ENCODE peak calls at places on chromosomes 13 and 19, in eight cellular contexts. L is transverse colon, B is tibial artery, M is brain microvascular endothelial cell, Q is HCT116, S is A549, F is neural crest cell, W is PC-3. H is an unnamed sample.

GRCh38 chr19:609001-609340 is 19.3 kb downstream of the HCN2 start:
- DNase-seq in L (peak), B (no peak), M (no peak), Q (no peak), S (no peak), F (no peak), W (peak), H (no peak)

GRCh38 chr13:48155850-48156249 is 60.9 kb upstream of the MED4 start:
- DNase-seq in L (no peak), B (no peak), M (peak), Q (peak), S (peak), F (no peak), W (peak), H (no peak)

GRCh38 chr19:1790054-1790762 is 21.9 kb downstream of the ATP8B3 start:
- DNase-seq in L (no peak), B (no peak), M (no peak), Q (no peak), S (no peak), F (no peak), W (no peak), H (no peak)

GRCh38 chr13:108102771-108103170 is 112.6 kb downstream of the LIG4 start:
- DNase-seq in L (no peak), B (no peak), M (no peak), Q (no peak), S (no peak), F (no peak), W (peak), H (no peak)

GRCh38 chr13:111587249-111587648 is 266.8 kb downstream of the TEX29 start:
- DNase-seq in L (no peak), B (no peak), M (no peak), Q (no peak), S (no peak), F (no peak), W (no peak), H (no peak)

GRCh38 chr19:882871-883497 is 10.0 kb downstream of the MED16 start:
- DNase-seq in L (no peak), B (no peak), M (no peak), Q (no peak), S (no peak), F (no peak), W (no peak), H (no peak)

GRCh38 chr13:30739646-30740642 is 4.6 kb downstream of the ALOX5AP start:
- DNase-seq in L (no peak), B (no peak), M (peak), Q (peak), S (peak), F (no peak), W (peak), H (no peak)

GRCh38 chr19:947090-947706 is 21.4 kb downstream of the ARID3A start:
- DNase-seq in L (no peak), B (no peak), M (no peak), Q (no peak), S (no peak), F (no peak), W (no peak), H (no peak)

GRCh38 chr13:50574731-50575130 is 268.8 kb downstream of the DLEU7 start:
- DNase-seq in L (no peak), B (no peak), M (peak), Q (no peak), S (no peak), F (no peak), W (no peak), H (no peak)

GRCh38 chr13:99416411-99417121 is 84.7 kb upstream of the TM9SF2 start:
- DNase-seq in L (no peak), B (no peak), M (no peak), Q (no peak), S (no peak), F (no peak), W (no peak), H (no peak)

GRCh38 chr19:47075941-47076340 is 27.5 kb upstream of the TMEM160 start:
- DNase-seq in L (no peak), B (no peak), M (no peak), Q (no peak), S (no peak), F (no peak), W (no peak), H (no peak)

GRCh38 chr19:5580116-5580515 is 12.4 kb upstream of the TINCR start:
- DNase-seq in L (no peak), B (no peak), M (no peak), Q (no peak), S (no peak), F (no peak), W (no peak), H (no peak)

GRCh38 chr19:32173836-32174235 is 171.6 kb upstream of the ZNF507 start:
- DNase-seq in L (no peak), B (no peak), M (no peak), Q (no peak), S (no peak), F (no peak), W (no peak), H (no peak)

GRCh38 chr13:91346848-91347211 is 657 bp upstream of the MIR17HG start:
- DNase-seq in L (peak), B (no peak), M (no peak), Q (no peak), S (no peak), F (no peak), W (peak), H (no peak)

GRCh38 chr19:294819-295686 is 3.9 kb upstream of the PLPP2 start:
- DNase-seq in L (peak), B (no peak), M (peak), Q (no peak), S (peak), F (peak), W (no peak), H (peak)

GRCh38 chr19:19745496-19746285 is 12.8 kb upstream of the ZNF14 start:
- DNase-seq in L (no peak), B (no peak), M (no peak), Q (no peak), S (no peak), F (no peak), W (no peak), H (no peak)

GRCh38 chr19:29596885-29597525 is 9.1 kb upstream of the POP4 start:
- DNase-seq in L (no peak), B (no peak), M (peak), Q (no peak), S (no peak), F (no peak), W (peak), H (no peak)

GRCh38 chr13:32905063-32905863 is 111.0 kb upstream of the KL start:
- DNase-seq in L (no peak), B (no peak), M (no peak), Q (no peak), S (no peak), F (no peak), W (peak), H (no peak)

GRCh38 chr13:91145806-91146205 is 201.7 kb upstream of the MIR17HG start:
- DNase-seq in L (no peak), B (no peak), M (no peak), Q (no peak), S (no peak), F (no peak), W (no peak), H (no peak)

GRCh38 chr19:54481326-54481930 is 8.3 kb upstream of the CDC42EP5 start:
- DNase-seq in L (no peak), B (no peak), M (no peak), Q (peak), S (no peak), F (peak), W (peak), H (peak)
- TF ChIP-seq CTCF in L (peak), B (no peak), M (peak), Q (peak), S (peak), F (peak), W (peak), H (peak)

GRCh38 chr13:72540818-72541217 is 186.6 kb downstream of the MZT1 start:
- DNase-seq in L (no peak), B (no peak), M (no peak), Q (no peak), S (no peak), F (no peak), W (no peak), H (no peak)
- TF ChIP-seq CTCF in L (no peak), B (no peak), M (no peak), Q (no peak), S (no peak), F (no peak), W (no peak), H (no peak)

GRCh38 chr13:24670927-24671326 is 9.3 kb upstream of the ATP12A start:
- DNase-seq in L (no peak), B (no peak), M (peak), Q (peak), S (peak), F (no peak), W (peak), H (no peak)
- TF ChIP-seq CTCF in L (no peak), B (no peak), M (peak), Q (peak), S (no peak), F (no peak), W (no peak), H (no peak)

DNA sequence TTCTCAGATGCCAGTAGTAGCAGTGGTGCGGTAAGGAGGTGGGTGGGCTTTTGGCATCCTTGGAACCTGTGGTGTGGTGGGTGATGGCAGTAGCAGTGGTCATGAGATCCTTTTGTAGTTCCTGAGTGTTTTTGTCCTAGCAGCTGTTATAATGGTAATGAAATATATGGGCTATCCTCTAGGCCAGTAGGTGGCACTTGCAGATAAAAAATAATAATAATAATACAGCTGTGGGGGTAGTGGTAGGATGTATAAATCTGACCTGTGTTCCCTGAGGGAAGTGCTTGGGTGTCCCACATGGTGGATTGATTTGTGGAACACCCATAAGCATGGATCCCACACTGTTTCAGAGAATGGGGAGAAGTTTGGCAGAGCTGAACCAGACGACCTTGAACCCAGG is 334.0 kb downstream of the SLITRK5 start:
- DNase-seq in L (no peak), B (no peak), M (no peak), Q (no peak), S (no peak), F (no peak), W (peak), H (no peak)
- TF ChIP-seq CTCF in L (no peak), B (no peak), M (peak), Q (no peak), S (no peak), F (no peak), W (peak), H (peak)

GRCh38 chr19:8241646-8242045 is 32.5 kb downstream of the CERS4 start:
- DNase-seq in L (no peak), B (no peak), M (no peak), Q (no peak), S (no peak), F (no peak), W (no peak), H (no peak)

GRCh38 chr19:8242212-8242821 is 33.1 kb downstream of the CERS4 start:
- DNase-seq in L (no peak), B (no peak), M (no peak), Q (no peak), S (no peak), F (no peak), W (no peak), H (no peak)

GRCh38 chr19:8243146-8243545 is 34.0 kb downstream of the CERS4 start:
- DNase-seq in L (no peak), B (no peak), M (no peak), Q (no peak), S (no peak), F (no peak), W (no peak), H (no peak)

GRCh38 chr19:8245869-8246835 is 37.0 kb downstream of the CERS4 start:
- DNase-seq in L (no peak), B (no peak), M (no peak), Q (no peak), S (no peak), F (no peak), W (no peak), H (no peak)

DNA sequence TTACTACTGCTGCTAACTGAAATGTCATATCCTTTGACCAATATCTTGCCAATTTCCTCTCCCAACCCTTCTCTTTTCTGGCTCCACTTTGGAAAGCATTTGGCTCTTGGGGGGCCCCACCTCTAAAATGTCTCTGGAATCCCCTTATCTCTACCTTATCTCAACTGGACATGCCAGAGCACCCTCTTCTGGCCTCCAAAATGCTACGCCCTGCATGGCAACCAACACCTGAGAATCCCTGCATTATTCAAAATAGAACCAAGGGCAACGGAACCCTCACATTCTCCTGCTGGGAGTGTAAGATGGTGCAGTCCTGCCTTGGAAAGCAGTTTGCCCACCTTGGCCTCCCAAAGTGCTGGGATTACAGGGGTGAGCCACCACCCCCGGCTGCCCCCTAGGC is 35.3 kb downstream of the CERS4 start:
- DNase-seq in L (no peak), B (no peak), M (no peak), Q (no peak), S (no peak), F (no peak), W (no peak), H (no peak)
- TF ChIP-seq CTCF in L (no peak), B (no peak), M (no peak), Q (peak), S (no peak), F (no peak), W (peak), H (no peak)

GRCh38 chr19:57403737-57404537 is 7.0 kb upstream of the ZNF17 start:
- DNase-seq in L (no peak), B (no peak), M (no peak), Q (no peak), S (no peak), F (no peak), W (no peak), H (no peak)

GRCh38 chr19:57410748-57411671 is at the start of gene ZNF17:
- DNase-seq in L (peak), B (peak), M (peak), Q (peak), S (peak), F (peak), W (peak), H (peak)

DNA sequence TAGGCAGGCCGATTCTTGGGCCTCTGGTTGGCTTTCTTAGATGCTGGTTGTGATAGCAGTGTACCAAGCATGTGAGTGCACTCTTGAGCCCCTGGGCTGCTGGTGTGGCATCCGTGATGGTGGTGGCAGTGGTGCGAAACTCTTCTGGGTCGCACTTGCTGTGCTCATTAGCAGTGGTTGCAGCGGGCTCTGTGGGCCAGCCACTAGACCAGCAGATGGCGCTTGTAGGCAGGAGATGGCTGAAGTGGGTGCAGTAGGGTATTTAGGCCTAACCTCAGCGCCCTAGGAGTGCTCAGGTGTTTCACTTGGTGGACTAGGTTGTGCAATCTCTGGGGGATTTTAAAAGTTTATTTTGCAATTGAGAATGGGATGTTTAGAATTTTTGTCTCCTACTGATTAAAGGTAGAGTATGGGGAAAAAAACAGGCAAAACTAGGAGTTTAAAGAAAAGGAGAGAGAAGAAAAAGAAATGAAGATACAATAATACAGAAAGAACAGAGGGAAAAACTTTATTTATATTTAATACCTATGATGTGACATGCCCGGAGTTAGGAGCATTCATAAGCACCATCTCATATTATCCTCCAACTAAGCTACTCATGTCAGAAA is 4.3 kb upstream of the ZNF17 start:
- DNase-seq in L (peak), B (no peak), M (peak), Q (peak), S (no peak), F (peak), W (peak), H (no peak)
- TF ChIP-seq CTCF in L (peak), B (no peak), M (peak), Q (peak), S (peak), F (peak), W (peak), H (peak)

DNA sequence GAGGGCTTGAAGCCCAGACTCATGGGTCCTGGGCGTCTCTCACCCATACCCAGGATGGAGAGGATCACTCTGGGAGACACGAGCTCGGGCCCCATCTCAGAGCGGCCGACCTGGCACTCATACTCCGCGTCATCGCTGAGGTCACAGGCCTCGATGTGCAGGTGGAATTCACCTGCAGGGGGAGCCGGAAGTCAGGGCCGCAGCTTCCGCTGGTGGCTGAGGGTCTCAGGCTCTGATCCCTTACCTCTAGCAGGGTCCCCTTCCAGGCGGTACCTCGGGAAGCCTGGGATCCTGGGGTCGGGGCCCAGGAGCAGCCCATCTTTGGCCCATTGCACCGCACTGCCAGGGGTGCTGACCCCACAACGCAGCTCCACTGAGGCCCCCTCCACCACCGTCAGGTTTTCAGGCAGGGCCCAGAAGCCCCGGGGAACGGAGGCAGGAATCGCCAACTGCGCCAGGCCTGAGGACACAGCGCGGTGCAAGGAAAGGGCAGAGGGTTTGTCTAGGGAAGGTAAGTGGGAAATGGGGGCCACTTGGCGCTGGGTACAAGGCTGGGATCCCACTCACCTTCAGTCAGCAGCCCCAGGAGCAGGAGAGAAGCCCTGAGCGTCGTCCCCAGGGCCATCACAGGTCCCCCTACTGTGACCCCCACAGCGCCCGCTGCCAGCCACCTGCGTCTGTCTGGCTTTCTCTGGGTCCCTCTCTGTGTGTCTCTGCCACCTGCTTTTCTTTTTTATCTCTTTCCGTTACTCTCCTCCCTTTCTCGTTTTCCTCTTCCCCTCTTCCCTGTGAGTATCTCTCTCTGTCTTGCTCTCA is 883 bp downstream of the NPHS1 start:
- DNase-seq in L (no peak), B (no peak), M (no peak), Q (no peak), S (no peak), F (peak), W (no peak), H (no peak)
- TF ChIP-seq CTCF in L (no peak), B (no peak), M (no peak), Q (peak), S (no peak), F (peak), W (no peak), H (peak)

GRCh38 chr13:104001766-104002165 is 935.5 kb upstream of the SLC10A2 start:
- DNase-seq in L (no peak), B (no peak), M (no peak), Q (no peak), S (no peak), F (no peak), W (no peak), H (no peak)
- TF ChIP-seq CTCF in L (no peak), B (no peak), M (no peak), Q (no peak), S (no peak), F (no peak), W (no peak), H (no peak)

GRCh38 chr13:95354156-95354555 is 52.9 kb upstream of the ABCC4 start:
- DNase-seq in L (no peak), B (no peak), M (no peak), Q (no peak), S (no peak), F (no peak), W (no peak), H (no peak)

GRCh38 chr13:95355491-95355890 is 54.2 kb upstream of the ABCC4 start:
- DNase-seq in L (no peak), B (no peak), M (peak), Q (no peak), S (no peak), F (no peak), W (peak), H (no peak)

GRCh38 chr13:95354680-95355487 is 53.6 kb upstream of the ABCC4 start:
- DNase-seq in L (no peak), B (no peak), M (no peak), Q (no peak), S (no peak), F (no peak), W (no peak), H (no peak)

GRCh38 chr13:95349267-95349666 is 48.0 kb upstream of the ABCC4 start:
- DNase-seq in L (no peak), B (no peak), M (no peak), Q (no peak), S (peak), F (no peak), W (no peak), H (no peak)

GRCh38 chr13:95352486-95352885 is 51.2 kb upstream of the ABCC4 start:
- DNase-seq in L (no peak), B (no peak), M (no peak), Q (no peak), S (no peak), F (no peak), W (peak), H (no peak)
- TF ChIP-seq CTCF in L (no peak), B (no peak), M (no peak), Q (no peak), S (no peak), F (no peak), W (no peak), H (no peak)

GRCh38 chr19:15453906-15454305 is 4.2 kb upstream of the WIZ start:
- DNase-seq in L (no peak), B (peak), M (no peak), Q (no peak), S (no peak), F (no peak), W (no peak), H (no peak)

GRCh38 chr19:15454371-15454800 is 4.6 kb upstream of the WIZ start:
- DNase-seq in L (no peak), B (no peak), M (no peak), Q (no peak), S (peak), F (no peak), W (no peak), H (no peak)

GRCh38 chr19:15452111-15453047 is 2.6 kb upstream of the WIZ start:
- DNase-seq in L (peak), B (peak), M (peak), Q (peak), S (peak), F (peak), W (peak), H (no peak)

GRCh38 chr19:15450528-15450890 is 753 bp upstream of the WIZ start:
- DNase-seq in L (no peak), B (no peak), M (no peak), Q (no peak), S (no peak), F (no peak), W (no peak), H (no peak)

DNA sequence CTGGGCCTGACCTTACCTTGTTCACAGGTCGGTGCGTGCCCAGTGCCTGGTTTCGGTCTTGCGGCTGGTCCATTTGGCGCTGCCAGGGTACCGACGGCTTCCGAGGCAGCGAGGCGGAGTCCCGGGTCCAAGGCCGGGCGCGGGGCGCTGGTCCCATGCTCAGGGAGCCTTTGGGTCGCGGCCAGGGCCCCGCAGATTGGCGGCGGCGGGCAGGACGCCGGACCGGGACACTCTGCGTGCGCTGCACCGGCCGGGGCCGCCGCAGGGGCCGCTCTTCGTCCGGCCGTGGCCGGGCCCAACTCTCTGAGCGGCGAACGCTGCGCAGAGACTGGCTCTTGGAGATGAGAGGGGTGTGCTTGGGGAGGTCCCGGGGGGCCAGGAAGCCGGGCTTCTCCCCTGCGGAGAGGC is 3.3 kb upstream of the WIZ start:
- DNase-seq in L (no peak), B (no peak), M (no peak), Q (no peak), S (no peak), F (no peak), W (no peak), H (no peak)
- TF ChIP-seq CTCF in L (peak), B (no peak), M (peak), Q (no peak), S (no peak), F (peak), W (no peak), H (peak)